ENCODE peak calls at places on chromosomes 7 and 10, in eight cellular contexts. H is heart left ventricle; W is IMR-90; J is GM23338; B is naive thymus-derived CD4-positive, alpha-beta T cell; Y is adrenal gland; P is mesendoderm; R is testis. N is an unnamed sample. For H3K4me1, the result is how much of the 10 kb centered on the place peaks cover.

GRCh38 chr10:48614481-48615383 is 9.9 kb upstream of the ARHGAP22 start:
- DNase-seq in H (no peak), W (peak), J (peak), B (no peak), Y (no peak), P (peak), R (no peak), N (no peak)

GRCh38 chr10:44380829-44381600 is 3.9 kb downstream of the CXCL12 start:
- DNase-seq in H (no peak), W (no peak), J (peak), B (no peak), Y (peak), P (peak), R (no peak), N (no peak)

GRCh38 chr10:129963076-129963830 is 821 bp downstream of the EBF3 start:
- DNase-seq in H (no peak), W (peak), J (peak), B (no peak), Y (no peak), P (peak), R (no peak), N (no peak)

GRCh38 chr7:48781783-48782182 is 142.6 kb upstream of the CDC14C start:
- DNase-seq in H (no peak), W (no peak), J (no peak), B (no peak), Y (no peak), P (no peak), R (no peak), N (no peak)

GRCh38 chr7:33601081-33601480 is 304.3 kb upstream of the BMPER start:
- DNase-seq in H (no peak), W (no peak), J (no peak), B (no peak), Y (no peak), P (peak), R (no peak), N (no peak)

GRCh38 chr7:121049028-121049791 is 60.7 kb downstream of the CPED1 start:
- DNase-seq in H (no peak), W (peak), J (peak), B (no peak), Y (no peak), P (peak), R (no peak), N (no peak)

GRCh38 chr7:151138541-151138910 is 29.0 kb downstream of the GBX1 start:
- DNase-seq in H (no peak), W (no peak), J (peak), B (no peak), Y (no peak), P (peak), R (no peak), N (no peak)

GRCh38 chr10:326894-327635 is 191.8 kb downstream of the ZMYND11 start:
- DNase-seq in H (no peak), W (no peak), J (no peak), B (no peak), Y (no peak), P (no peak), R (no peak), N (no peak)

GRCh38 chr7:34107306-34107705 is 202.0 kb downstream of the BMPER start:
- DNase-seq in H (peak), W (peak), J (no peak), B (no peak), Y (peak), P (no peak), R (no peak), N (no peak)

DNA sequence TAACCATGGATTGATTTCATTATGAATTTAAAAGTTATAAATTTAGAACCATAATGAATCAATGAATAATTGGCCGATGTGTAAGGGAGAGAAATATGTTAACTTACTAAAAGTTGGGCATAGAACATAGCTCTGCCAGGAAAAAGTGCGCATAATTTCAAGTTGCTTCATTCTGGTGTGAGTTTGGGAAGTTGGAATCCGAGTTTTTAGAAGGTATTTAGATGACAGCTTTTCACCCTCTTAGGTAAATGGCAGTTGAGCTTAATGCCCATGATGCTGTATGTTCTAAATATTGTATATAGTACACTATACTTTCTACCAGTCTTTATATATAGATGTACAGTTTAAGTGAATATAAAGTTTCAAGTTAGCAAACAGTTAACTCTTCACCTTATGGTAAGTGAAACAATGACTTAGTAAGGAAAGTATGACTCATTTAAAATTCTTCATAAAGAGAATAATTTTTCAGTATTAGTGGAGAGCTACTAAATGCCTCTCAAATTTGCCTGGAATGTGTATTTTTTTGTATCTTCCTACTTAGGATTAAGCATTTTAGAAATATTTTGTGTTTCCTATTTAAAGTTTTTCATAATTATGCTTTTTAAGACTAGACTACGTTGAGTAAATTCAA is 1.6 kb downstream of the C1GALT1 start:
- DNase-seq in H (no peak), W (no peak), J (no peak), B (no peak), Y (no peak), P (no peak), R (no peak), N (no peak)
- H3K4me1 ChIP-seq in H (under half), W (under half), J (under half), B (under half), Y (under half), P (under half), R (under half), N (under half)

DNA sequence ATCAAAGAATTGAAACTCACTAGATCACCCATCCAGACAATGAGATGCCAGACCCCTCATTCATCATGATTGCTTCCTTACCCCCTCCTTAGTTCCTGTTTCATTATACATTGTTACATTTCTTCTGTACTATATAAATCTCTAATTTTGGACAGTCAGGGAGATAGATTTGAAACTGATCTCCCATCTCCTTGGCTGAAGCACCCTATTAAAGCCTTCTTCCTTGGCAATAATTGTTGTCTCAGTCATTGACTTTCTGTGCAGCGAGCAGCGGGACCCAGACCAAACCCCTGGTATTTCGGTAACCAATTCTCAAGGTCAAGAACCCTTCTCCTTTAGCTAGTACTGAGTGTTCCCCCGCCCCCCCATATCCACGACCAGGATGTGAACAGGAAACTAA is 100.2 kb downstream of the ABLIM1 start:
- DNase-seq in H (no peak), W (no peak), J (no peak), B (no peak), Y (no peak), P (no peak), R (no peak), N (no peak)
- H3K4me1 ChIP-seq in H (half or more), W (under half), J (under half), B (under half), Y (under half), P (under half), R (under half), N (under half)

GRCh38 chr7:51270965-51271364 is 45.6 kb downstream of the COBL start:
- DNase-seq in H (no peak), W (no peak), J (no peak), B (no peak), Y (no peak), P (no peak), R (no peak), N (no peak)

GRCh38 chr7:51274955-51275354 is 41.7 kb downstream of the COBL start:
- DNase-seq in H (no peak), W (no peak), J (no peak), B (no peak), Y (no peak), P (no peak), R (no peak), N (no peak)

GRCh38 chr7:51275532-51275931 is 41.1 kb downstream of the COBL start:
- DNase-seq in H (no peak), W (no peak), J (no peak), B (no peak), Y (no peak), P (no peak), R (no peak), N (no peak)

GRCh38 chr7:51274001-51274400 is 42.6 kb downstream of the COBL start:
- DNase-seq in H (no peak), W (no peak), J (no peak), B (no peak), Y (no peak), P (no peak), R (no peak), N (no peak)

GRCh38 chr7:51273360-51273759 is 43.2 kb downstream of the COBL start:
- DNase-seq in H (no peak), W (no peak), J (no peak), B (no peak), Y (no peak), P (no peak), R (no peak), N (no peak)
- H3K4me1 ChIP-seq in H (under half), W (under half), J (under half), B (under half), Y (under half), P (under half), R (under half), N (under half)

DNA sequence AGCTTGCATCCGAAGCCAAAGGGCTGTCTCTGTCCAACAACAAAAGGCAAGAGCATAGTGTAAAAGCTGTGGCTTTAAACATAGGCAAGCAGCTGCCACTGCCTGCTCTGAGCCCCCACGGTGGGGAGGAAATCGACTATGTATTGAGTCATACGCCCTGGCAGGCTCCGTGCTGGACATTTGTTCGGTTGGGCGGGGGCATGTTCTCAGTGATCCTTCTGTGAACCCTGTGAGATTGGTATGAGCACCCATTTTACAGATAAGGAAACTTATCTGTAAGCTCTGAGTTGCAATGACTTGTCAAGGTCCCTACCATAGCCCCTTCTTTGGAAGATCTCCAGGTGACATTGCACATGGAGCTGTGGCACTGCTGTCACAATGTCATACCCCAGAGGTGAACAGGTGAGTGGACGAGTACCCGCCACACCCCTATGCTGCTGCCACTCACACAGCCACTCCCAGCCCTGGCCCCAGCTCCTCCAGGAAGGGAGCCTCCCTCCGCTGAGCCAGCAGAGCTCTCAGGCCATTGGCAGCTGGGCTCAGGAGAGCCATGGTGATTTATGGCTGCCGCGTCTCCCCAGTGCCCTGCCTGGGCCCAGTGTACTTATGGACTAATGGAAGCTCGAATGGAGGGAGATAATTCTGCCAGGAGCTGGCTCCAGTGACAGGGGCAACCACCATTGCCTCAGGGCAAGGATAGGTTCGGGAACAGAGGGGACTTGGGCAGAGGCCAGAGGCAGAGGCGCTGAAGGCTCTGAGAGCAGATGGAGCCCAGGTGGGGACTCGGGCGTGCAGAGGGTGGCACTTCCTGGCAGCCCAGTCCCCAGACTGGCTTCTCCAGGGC is 43.7 kb downstream of the UNC5B start:
- DNase-seq in H (no peak), W (peak), J (no peak), B (no peak), Y (no peak), P (no peak), R (no peak), N (no peak)
- H3K4me1 ChIP-seq in H (half or more), W (under half), J (under half), B (under half), Y (under half), P (under half), R (under half), N (under half)

GRCh38 chr7:36188266-36188665 is 35.2 kb downstream of the EEPD1 start:
- DNase-seq in H (no peak), W (no peak), J (no peak), B (no peak), Y (no peak), P (peak), R (no peak), N (no peak)
- H3K4me1 ChIP-seq in H (under half), W (under half), J (under half), B (under half), Y (under half), P (under half), R (under half), N (half or more)

N was measured in Panc1.